ENCODE peak calls at places on chromosome 3, in five cellular contexts. V is heart right ventricle, W is EL, E is brain microvascular endothelial cell, I is AG08395. G is an unnamed sample.

GRCh38 chr3:171556133-171556532 is 95.9 kb upstream of the TNIK start:
- DNase-seq in V (peak), W (no peak), E (no peak), I (no peak), G (no peak)

GRCh38 chr3:159260049-159260662 is 458.3 kb downstream of the MFSD1 start:
- DNase-seq in V (peak), W (peak), E (peak), I (peak), G (peak)

GRCh38 chr3:161208931-161209330 is 12.2 kb upstream of the NMD3 start:
- DNase-seq in V (no peak), W (no peak), E (no peak), I (no peak), G (peak)

GRCh38 chr3:66406186-66406585 is 94.6 kb downstream of the LRIG1 start:
- DNase-seq in V (no peak), W (no peak), E (no peak), I (no peak), G (no peak)

GRCh38 chr3:175484666-175485065 is 625.5 kb downstream of the NAALADL2 start:
- DNase-seq in V (no peak), W (no peak), E (no peak), I (no peak), G (no peak)

GRCh38 chr3:145952541-145952940 is 208.4 kb downstream of the PLOD2 start:
- DNase-seq in V (no peak), W (peak), E (peak), I (peak), G (peak)

GRCh38 chr3:54188176-54188791 is 65.9 kb downstream of the CACNA2D3 start:
- DNase-seq in V (peak), W (peak), E (peak), I (peak), G (peak)

GRCh38 chr3:76566211-76566534 is 473.7 kb upstream of the ROBO2 start:
- DNase-seq in V (no peak), W (no peak), E (no peak), I (no peak), G (no peak)

G was measured in HT1080.